ENCODE peak calls at places on chromosomes 5 and 9, in eight cellular contexts. Z, I, P, J, E, W, C and Q are unnamed samples.

GRCh38 chr5:180739958-180740357 is at the start of gene OR2Y1:
- DNase-seq in C (no peak), E (no peak), P (no peak), Z (no peak), I (no peak), J (no peak), W (no peak), Q (no peak)

GRCh38 chr5:876398-877365 is 15.9 kb downstream of the BRD9 start:
- DNase-seq in Z (no peak), E (no peak), J (no peak), I (no peak), W (no peak), C (no peak), P (no peak), Q (no peak)

GRCh38 chr9:120928015-120928719 is 1.6 kb upstream of the TRAF1 start:
- DNase-seq in W (no peak), J (peak; percentile 66), E (peak; percentile 67), P (peak; percentile 51), I (peak; percentile 63), Z (peak; percentile 75), C (no peak), Q (no peak)

GRCh38 chr5:51386916-51387853 is 3.9 kb downstream of the ISL1 start:
- DNase-seq in Z (no peak), C (no peak), E (no peak), P (peak; percentile 43), J (no peak), I (no peak), W (no peak), Q (no peak)

GRCh38 chr5:73963021-73963420 is 337.0 kb downstream of the ARHGEF28 start:
- DNase-seq in I (no peak), Z (no peak), C (no peak), W (no peak), P (no peak), E (no peak), J (peak; percentile 59), Q (no peak)

GRCh38 chr5:105903069-105903468 is 1767.7 kb downstream of the EFNA5 start:
- DNase-seq in P (no peak), W (peak; percentile 35), C (no peak), Z (no peak), E (no peak), J (no peak), I (no peak), Q (no peak)

GRCh38 chr5:134290443-134290842 is 64.6 kb upstream of the PPP2CA start:
- DNase-seq in J (no peak), E (no peak), Z (no peak), P (no peak), I (no peak), W (no peak), C (no peak), Q (no peak)

GRCh38 chr5:98930972-98931762 is 2.4 kb upstream of the CHD1 start:
- DNase-seq in W (no peak), P (no peak), C (no peak), I (no peak), Z (no peak), J (no peak), E (no peak), Q (no peak)

GRCh38 chr5:89200899-89201298 is 317.9 kb upstream of the MEF2C start:
- DNase-seq in C (no peak), E (peak; percentile 22), J (no peak), I (no peak), Z (no peak), W (no peak), P (no peak), Q (no peak)

GRCh38 chr5:50888754-50889153 is 222.3 kb downstream of the PARP8 start:
- DNase-seq in Z (no peak), E (no peak), J (no peak), I (no peak), W (no peak), C (no peak), P (no peak), Q (no peak)

GRCh38 chr5:66551920-66552319 is 44.3 kb upstream of the MAST4 start:
- DNase-seq in I (no peak), P (no peak), W (no peak), Z (no peak), J (no peak), E (no peak), C (no peak), Q (no peak)

GRCh38 chr5:54115768-54116403 is 194.5 kb downstream of the ARL15 start:
- DNase-seq in W (peak; percentile 36), J (no peak), Z (no peak), E (no peak), C (no peak), I (no peak), P (no peak), Q (no peak)

GRCh38 chr9:12628546-12628945 is 64.6 kb upstream of the TYRP1 start:
- DNase-seq in W (no peak), P (no peak), I (no peak), J (no peak), E (no peak), C (no peak), Z (no peak), Q (no peak)

GRCh38 chr9:2015581-2016410 is 649 bp downstream of the SMARCA2 start:
- DNase-seq in Z (peak; percentile 69), E (peak; percentile 61), W (peak; percentile 24), J (peak; percentile 61), P (peak; percentile 65), I (peak; percentile 48), C (peak; percentile 84), Q (peak; percentile 65)

GRCh38 chr9:2018162-2018643 is 3.1 kb downstream of the SMARCA2 start:
- DNase-seq in C (no peak), Z (no peak), E (no peak), J (no peak), W (no peak), I (no peak), P (no peak), Q (no peak)

GRCh38 chr9:2017459-2018161 is 2.5 kb downstream of the SMARCA2 start:
- DNase-seq in E (peak; percentile 81), J (peak; percentile 87), Z (peak; percentile 85), P (peak; percentile 80), W (peak; percentile 80), C (peak; percentile 87), I (peak; percentile 72), Q (peak; percentile 85)

GRCh38 chr9:2017209-2017458 is 2.0 kb downstream of the SMARCA2 start:
- DNase-seq in W (peak; percentile 31), Z (no peak), P (no peak), J (no peak), I (no peak), E (no peak), C (no peak), Q (no peak)

GRCh38 chr9:2016411-2017208 is 1.5 kb downstream of the SMARCA2 start:
- DNase-seq in E (peak; percentile 85), I (peak; percentile 77), P (peak; percentile 69), W (peak; percentile 63), Z (peak; percentile 83), J (peak; percentile 85), C (peak; percentile 91), Q (peak; percentile 77)
- TF ChIP-seq POLR2A in E (peak; percentile 85), I (no peak), P (peak; percentile 11), W (no peak), Z (peak; percentile 72), J (peak; percentile 24), C (peak; percentile 72), Q (peak; percentile 45)

DNA sequence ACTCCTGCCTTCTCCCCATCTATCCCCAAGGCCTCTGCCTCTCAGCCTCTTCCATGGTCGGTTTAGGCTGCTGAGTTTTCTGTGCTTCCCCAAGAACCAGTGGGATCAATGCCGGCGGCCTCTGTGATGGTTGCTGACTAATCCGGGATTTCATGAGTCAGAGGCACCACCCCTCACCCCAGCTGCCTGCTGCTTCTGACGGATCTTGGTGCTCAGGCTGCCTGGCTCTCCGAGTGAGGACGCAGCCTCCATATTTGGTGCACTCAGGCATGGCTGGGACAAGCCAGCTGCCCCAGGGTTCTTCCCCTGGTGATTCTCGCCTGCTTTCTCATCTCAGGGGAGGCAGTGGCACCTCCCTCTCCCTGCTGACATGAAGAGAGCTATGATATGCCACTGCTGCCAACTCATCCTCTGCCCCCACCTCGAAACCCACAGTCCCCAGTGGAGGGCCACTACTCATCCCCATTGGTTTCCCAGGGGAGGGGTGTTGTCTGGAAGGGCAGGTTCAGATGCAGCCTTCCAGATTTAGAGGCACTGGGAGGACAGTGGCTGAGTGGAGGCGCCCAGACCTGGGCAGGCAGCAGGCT is 3.3 kb upstream of the MAN1B1 start:
- DNase-seq in E (peak; percentile 42), J (peak; percentile 54), W (peak; percentile 97), C (no peak), P (peak; percentile 56), I (peak; percentile 63), Z (peak; percentile 94), Q (no peak)
- TF ChIP-seq POLR2A in E (no peak), J (no peak), W (no peak), C (no peak), P (no peak), I (no peak), Z (peak; percentile 85), Q (no peak)

GRCh38 chr5:171416160-171417049 is 3.0 kb upstream of the FGF18 start:
- DNase-seq in J (no peak), C (no peak), W (no peak), E (no peak), I (no peak), Z (no peak), P (no peak), Q (no peak)
- TF ChIP-seq POLR2A in J (no peak), C (no peak), W (no peak), E (no peak), I (no peak), Z (no peak), P (no peak), Q (no peak)

GRCh38 chr9:137221095-137221374 is 1.0 kb downstream of the RNF208 start:
- DNase-seq in P (no peak), E (no peak), J (no peak), W (no peak), I (no peak), Z (no peak), C (no peak), Q (no peak)

GRCh38 chr9:137222190-137223077 is at the start of gene RNF208:
- DNase-seq in E (no peak), I (no peak), P (no peak), J (no peak), Z (peak; percentile 44), C (no peak), W (no peak), Q (no peak)

GRCh38 chr9:137221477-137222111 is 446 bp downstream of the RNF208 start:
- DNase-seq in P (no peak), C (peak; percentile 85), I (no peak), E (no peak), J (no peak), W (no peak), Z (no peak), Q (no peak)

GRCh38 chr9:137224850-137225694 is at the start of gene CYSRT1:
- DNase-seq in I (no peak), E (no peak), P (peak; percentile 64), J (no peak), W (no peak), Z (no peak), C (no peak), Q (no peak)

GRCh38 chr9:137223078-137224040 is 1.3 kb upstream of the RNF208 start:
- DNase-seq in I (peak; percentile 99), W (peak; percentile 97), E (peak; percentile 97), J (peak; percentile 99), P (peak; percentile 98), C (peak; percentile 98), Z (peak; percentile 99), Q (peak; percentile 99)
- TF ChIP-seq POLR2A in I (peak; percentile 13), W (no peak), E (peak; percentile 63), J (peak; percentile 20), P (no peak), C (peak; percentile 50), Z (peak; percentile 60), Q (peak; percentile 82)